ENCODE peak calls at places on chromosomes 1 and 21, in seven cellular contexts. One of them, this sample, is unnamed.

GRCh38 chr21:28737671-28738279 is 254.9 kb downstream of the LTN1 start:
- DNase-seq in right cardiac atrium: no peak
- DNase-seq in heart right ventricle: no peak
- DNase-seq in mammary epithelial cell: peak
- DNase-seq in MM.1S: no peak
- DNase-seq in naive thymus-derived CD4-positive, alpha-beta T cell: no peak
- DNase-seq in stomach: no peak
- DNase-seq in this sample: no peak

GRCh38 chr1:206982216-206982615 is 12.0 kb upstream of the FCAMR start:
- DNase-seq in right cardiac atrium: peak
- DNase-seq in heart right ventricle: peak
- DNase-seq in mammary epithelial cell: peak
- DNase-seq in MM.1S: peak
- DNase-seq in naive thymus-derived CD4-positive, alpha-beta T cell: peak
- DNase-seq in stomach: peak
- DNase-seq in this sample: no peak

GRCh38 chr1:41631154-41631553 is 146.7 kb upstream of the EDN2 start:
- DNase-seq in right cardiac atrium: no peak
- DNase-seq in heart right ventricle: no peak
- DNase-seq in mammary epithelial cell: no peak
- DNase-seq in MM.1S: no peak
- DNase-seq in naive thymus-derived CD4-positive, alpha-beta T cell: no peak
- DNase-seq in stomach: no peak
- DNase-seq in this sample: no peak

GRCh38 chr21:35578831-35579470 is 481.4 kb downstream of the SETD4 start:
- DNase-seq in right cardiac atrium: no peak
- DNase-seq in heart right ventricle: no peak
- DNase-seq in mammary epithelial cell: peak
- DNase-seq in MM.1S: no peak
- DNase-seq in naive thymus-derived CD4-positive, alpha-beta T cell: no peak
- DNase-seq in stomach: no peak
- DNase-seq in this sample: no peak

GRCh38 chr1:2528966-2529750 is 905 bp downstream of the HES5 start:
- DNase-seq in right cardiac atrium: peak
- DNase-seq in heart right ventricle: no peak
- DNase-seq in mammary epithelial cell: no peak
- DNase-seq in MM.1S: no peak
- DNase-seq in naive thymus-derived CD4-positive, alpha-beta T cell: peak
- DNase-seq in stomach: no peak
- DNase-seq in this sample: no peak

GRCh38 chr1:30084909-30085571 is 638.3 kb downstream of the MATN1 start:
- DNase-seq in right cardiac atrium: peak
- DNase-seq in heart right ventricle: no peak
- DNase-seq in mammary epithelial cell: no peak
- DNase-seq in MM.1S: no peak
- DNase-seq in naive thymus-derived CD4-positive, alpha-beta T cell: no peak
- DNase-seq in stomach: no peak
- DNase-seq in this sample: no peak

GRCh38 chr21:29715089-29715488 is 224.7 kb downstream of the GRIK1 start:
- DNase-seq in right cardiac atrium: no peak
- DNase-seq in heart right ventricle: no peak
- DNase-seq in mammary epithelial cell: no peak
- DNase-seq in MM.1S: no peak
- DNase-seq in naive thymus-derived CD4-positive, alpha-beta T cell: no peak
- DNase-seq in stomach: no peak
- DNase-seq in this sample: no peak

GRCh38 chr1:15975358-15975804 is 520 bp downstream of the ZBTB17 start:
- DNase-seq in right cardiac atrium: peak
- DNase-seq in heart right ventricle: peak
- DNase-seq in mammary epithelial cell: peak
- DNase-seq in MM.1S: peak
- DNase-seq in naive thymus-derived CD4-positive, alpha-beta T cell: peak
- DNase-seq in stomach: peak
- DNase-seq in this sample: peak

GRCh38 chr1:206717237-206717989 is 32.7 kb downstream of the MAPKAPK2 start:
- DNase-seq in right cardiac atrium: no peak
- DNase-seq in heart right ventricle: no peak
- DNase-seq in mammary epithelial cell: no peak
- DNase-seq in MM.1S: peak
- DNase-seq in naive thymus-derived CD4-positive, alpha-beta T cell: no peak
- DNase-seq in stomach: no peak
- DNase-seq in this sample: peak

GRCh38 chr1:245008761-245009160 is 144.4 kb upstream of the HNRNPU start:
- DNase-seq in right cardiac atrium: no peak
- DNase-seq in heart right ventricle: no peak
- DNase-seq in mammary epithelial cell: no peak
- DNase-seq in MM.1S: no peak
- DNase-seq in naive thymus-derived CD4-positive, alpha-beta T cell: no peak
- DNase-seq in stomach: no peak
- DNase-seq in this sample: no peak

GRCh38 chr1:28329395-28330153 is 734 bp downstream of the MED18 start:
- DNase-seq in right cardiac atrium: peak
- DNase-seq in heart right ventricle: no peak
- DNase-seq in mammary epithelial cell: no peak
- DNase-seq in MM.1S: peak
- DNase-seq in naive thymus-derived CD4-positive, alpha-beta T cell: peak
- DNase-seq in stomach: peak
- DNase-seq in this sample: peak

GRCh38 chr21:25186278-25186677 is 421.0 kb downstream of the MRPL39 start:
- DNase-seq in right cardiac atrium: no peak
- DNase-seq in heart right ventricle: no peak
- DNase-seq in mammary epithelial cell: no peak
- DNase-seq in MM.1S: no peak
- DNase-seq in naive thymus-derived CD4-positive, alpha-beta T cell: no peak
- DNase-seq in stomach: no peak
- DNase-seq in this sample: no peak

DNA sequence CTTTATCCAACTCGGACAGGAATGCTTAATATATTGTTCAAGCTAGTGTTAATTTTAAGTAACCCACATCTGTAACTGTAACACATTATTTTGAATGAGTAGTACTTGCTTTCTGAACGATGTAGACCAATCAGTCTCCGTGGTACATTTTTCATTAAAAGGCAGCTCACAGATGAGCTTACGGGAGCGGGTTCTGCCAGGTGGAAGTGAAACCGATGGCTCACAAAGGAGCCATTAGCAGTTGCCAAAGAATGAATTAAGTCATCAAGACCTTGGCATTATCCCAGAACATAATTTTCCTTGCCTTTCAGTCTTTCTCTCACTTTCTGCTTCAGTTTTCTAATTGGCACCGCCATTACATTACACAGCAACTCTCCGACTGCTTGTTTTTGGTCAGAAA is 33.5 kb upstream of the UTS2 start:
- DNase-seq in right cardiac atrium: no peak
- DNase-seq in heart right ventricle: no peak
- DNase-seq in mammary epithelial cell: peak
- DNase-seq in MM.1S: no peak
- DNase-seq in naive thymus-derived CD4-positive, alpha-beta T cell: no peak
- DNase-seq in stomach: no peak
- DNase-seq in this sample: no peak
- H3K4me3 ChIP-seq in right cardiac atrium: no peak
- H3K4me3 ChIP-seq in heart right ventricle: no peak
- H3K4me3 ChIP-seq in mammary epithelial cell: no peak
- H3K4me3 ChIP-seq in MM.1S: no peak
- H3K4me3 ChIP-seq in naive thymus-derived CD4-positive, alpha-beta T cell: no peak
- H3K4me3 ChIP-seq in stomach: no peak
- H3K4me3 ChIP-seq in this sample: no peak

GRCh38 chr1:186496452-186496851 is 35.5 kb upstream of the PDC start:
- DNase-seq in right cardiac atrium: no peak
- DNase-seq in heart right ventricle: no peak
- DNase-seq in mammary epithelial cell: no peak
- DNase-seq in MM.1S: no peak
- DNase-seq in naive thymus-derived CD4-positive, alpha-beta T cell: no peak
- DNase-seq in stomach: no peak
- DNase-seq in this sample: no peak
- H3K27ac ChIP-seq in right cardiac atrium: no peak
- H3K27ac ChIP-seq in heart right ventricle: no peak
- H3K27ac ChIP-seq in mammary epithelial cell: no peak
- H3K27ac ChIP-seq in MM.1S: no peak
- H3K27ac ChIP-seq in naive thymus-derived CD4-positive, alpha-beta T cell: no peak
- H3K27ac ChIP-seq in stomach: no peak
- H3K27ac ChIP-seq in this sample: no peak

DNA sequence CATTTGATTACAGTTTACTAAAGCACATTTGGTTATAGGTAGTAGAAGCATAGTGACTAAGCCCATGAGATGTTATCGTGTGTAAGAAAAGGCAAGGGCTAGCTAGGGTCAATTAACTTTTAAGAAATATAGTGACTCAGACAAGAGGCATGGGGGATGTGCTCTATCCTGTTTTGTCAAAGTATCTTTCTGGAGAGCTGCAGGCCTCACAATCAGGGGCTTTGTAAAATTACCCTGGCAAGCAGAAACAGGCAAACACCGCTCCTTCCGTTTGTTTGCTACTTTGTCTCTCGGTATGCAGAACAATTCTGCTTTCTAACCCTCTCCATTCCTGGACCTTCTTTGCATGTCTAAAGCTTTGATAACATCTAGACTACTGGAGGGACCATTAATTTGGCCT is 26.0 kb upstream of the ZNF697 start:
- DNase-seq in right cardiac atrium: no peak
- DNase-seq in heart right ventricle: no peak
- DNase-seq in mammary epithelial cell: peak
- DNase-seq in MM.1S: no peak
- DNase-seq in naive thymus-derived CD4-positive, alpha-beta T cell: no peak
- DNase-seq in stomach: no peak
- DNase-seq in this sample: no peak
- H3K4me3 ChIP-seq in right cardiac atrium: no peak
- H3K4me3 ChIP-seq in heart right ventricle: no peak
- H3K4me3 ChIP-seq in mammary epithelial cell: peak
- H3K4me3 ChIP-seq in MM.1S: no peak
- H3K4me3 ChIP-seq in naive thymus-derived CD4-positive, alpha-beta T cell: no peak
- H3K4me3 ChIP-seq in stomach: no peak
- H3K4me3 ChIP-seq in this sample: no peak

DNA sequence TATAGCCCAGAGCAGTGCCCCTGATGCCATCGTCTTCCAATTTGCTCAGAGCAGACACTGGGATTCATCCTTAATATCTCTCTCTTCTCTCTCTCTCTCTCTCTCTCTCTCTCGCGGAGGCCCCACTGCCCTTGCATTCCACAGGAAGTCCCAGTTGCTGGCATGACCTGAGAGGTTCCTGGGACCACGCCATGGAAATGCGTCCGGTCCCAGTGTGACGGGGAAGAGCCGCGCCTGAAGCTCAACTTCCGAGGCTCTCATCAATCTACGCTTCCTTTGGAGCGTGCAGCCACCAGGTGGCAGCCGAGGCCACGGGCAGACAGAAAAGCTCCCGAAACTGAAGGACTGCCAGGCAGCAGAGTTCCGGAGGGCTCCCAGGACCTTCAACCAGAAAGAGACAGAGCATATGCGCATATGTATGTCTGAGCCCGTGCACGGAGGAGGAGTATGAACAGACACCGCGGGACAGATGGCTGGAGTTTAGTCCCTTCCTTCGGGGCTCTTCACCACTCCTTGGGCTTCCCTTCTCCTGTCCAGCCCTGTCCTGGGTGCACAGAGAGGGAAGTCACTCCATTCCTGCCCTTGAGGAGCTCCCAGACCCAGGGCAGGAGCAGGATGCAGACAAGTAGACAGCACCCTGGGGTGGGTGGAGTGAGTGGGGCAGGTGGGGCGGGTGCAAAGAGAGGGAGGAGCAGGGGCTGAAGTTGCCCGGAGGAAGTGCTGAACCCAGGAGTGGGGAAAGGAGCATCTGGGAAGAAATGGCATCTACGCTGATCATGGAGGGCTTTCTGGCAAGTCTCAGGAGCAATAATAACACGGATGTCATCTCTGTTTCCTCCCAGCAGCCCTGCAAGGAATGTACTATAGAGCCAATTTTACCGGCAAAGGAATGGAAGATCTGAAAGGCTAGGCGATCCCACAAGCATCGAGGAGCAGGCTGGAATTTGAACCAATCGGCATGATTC is 10.5 kb downstream of the PDZK1IP1 start:
- DNase-seq in right cardiac atrium: peak
- DNase-seq in heart right ventricle: peak
- DNase-seq in mammary epithelial cell: peak
- DNase-seq in MM.1S: peak
- DNase-seq in naive thymus-derived CD4-positive, alpha-beta T cell: peak
- DNase-seq in stomach: peak
- DNase-seq in this sample: peak
- H3K27ac ChIP-seq in right cardiac atrium: no peak
- H3K27ac ChIP-seq in heart right ventricle: no peak
- H3K27ac ChIP-seq in mammary epithelial cell: peak
- H3K27ac ChIP-seq in MM.1S: no peak
- H3K27ac ChIP-seq in naive thymus-derived CD4-positive, alpha-beta T cell: no peak
- H3K27ac ChIP-seq in stomach: peak
- H3K27ac ChIP-seq in this sample: no peak

DNA sequence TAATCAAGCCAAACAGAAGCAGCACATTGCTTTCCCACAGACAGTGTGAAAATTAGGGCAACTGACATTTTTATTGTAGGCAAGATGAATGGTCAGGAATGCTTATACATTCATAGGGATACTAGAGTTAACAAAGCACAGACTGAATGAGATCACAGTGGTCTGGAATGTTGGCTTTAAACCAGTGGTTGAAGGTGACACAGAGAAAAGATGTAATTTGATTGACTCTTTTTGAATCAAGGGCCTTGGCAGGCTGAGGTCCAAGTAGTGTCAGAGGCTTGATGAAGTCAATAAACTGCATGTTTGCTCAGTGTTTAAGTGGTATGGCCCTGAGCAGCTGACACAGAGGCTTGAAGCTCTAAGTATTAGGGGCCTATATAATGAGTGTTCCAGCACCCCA is 256.7 kb downstream of the CTH start:
- DNase-seq in right cardiac atrium: no peak
- DNase-seq in heart right ventricle: no peak
- DNase-seq in mammary epithelial cell: no peak
- DNase-seq in MM.1S: no peak
- DNase-seq in naive thymus-derived CD4-positive, alpha-beta T cell: no peak
- DNase-seq in stomach: no peak
- DNase-seq in this sample: no peak
- H3K4me3 ChIP-seq in right cardiac atrium: no peak
- H3K4me3 ChIP-seq in heart right ventricle: no peak
- H3K4me3 ChIP-seq in mammary epithelial cell: no peak
- H3K4me3 ChIP-seq in MM.1S: no peak
- H3K4me3 ChIP-seq in naive thymus-derived CD4-positive, alpha-beta T cell: no peak
- H3K4me3 ChIP-seq in stomach: no peak
- H3K4me3 ChIP-seq in this sample: no peak

GRCh38 chr1:246506785-246507639 is at the start of gene SMYD3:
- DNase-seq in right cardiac atrium: peak
- DNase-seq in heart right ventricle: peak
- DNase-seq in mammary epithelial cell: peak
- DNase-seq in MM.1S: peak
- DNase-seq in naive thymus-derived CD4-positive, alpha-beta T cell: peak
- DNase-seq in stomach: peak
- DNase-seq in this sample: peak
- H3K27ac ChIP-seq in right cardiac atrium: peak
- H3K27ac ChIP-seq in heart right ventricle: peak
- H3K27ac ChIP-seq in mammary epithelial cell: peak
- H3K27ac ChIP-seq in MM.1S: no peak
- H3K27ac ChIP-seq in naive thymus-derived CD4-positive, alpha-beta T cell: peak
- H3K27ac ChIP-seq in stomach: peak
- H3K27ac ChIP-seq in this sample: peak

DNA sequence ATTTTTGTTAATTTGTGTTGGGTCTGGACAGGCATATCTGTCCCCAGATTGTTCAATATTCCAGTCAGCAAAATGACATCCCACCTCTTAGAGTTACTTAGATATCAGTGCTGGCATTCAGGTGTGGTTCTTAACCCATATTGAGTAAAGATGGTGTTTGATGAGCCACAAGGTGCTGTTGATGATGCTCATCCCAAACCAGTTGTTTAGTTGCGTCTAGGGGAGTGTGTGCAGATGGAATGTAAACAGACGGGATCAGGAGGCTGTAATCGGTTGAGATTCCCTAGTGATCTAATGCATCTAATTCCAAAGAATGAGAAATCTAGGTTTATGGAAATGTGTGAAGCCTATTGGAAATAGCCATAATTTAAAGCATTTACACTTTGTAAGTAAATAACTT is 1.1 kb downstream of the HOOK1 start:
- DNase-seq in right cardiac atrium: no peak
- DNase-seq in heart right ventricle: no peak
- DNase-seq in mammary epithelial cell: no peak
- DNase-seq in MM.1S: no peak
- DNase-seq in naive thymus-derived CD4-positive, alpha-beta T cell: no peak
- DNase-seq in stomach: no peak
- DNase-seq in this sample: no peak
- H3K4me3 ChIP-seq in right cardiac atrium: no peak
- H3K4me3 ChIP-seq in heart right ventricle: no peak
- H3K4me3 ChIP-seq in mammary epithelial cell: peak
- H3K4me3 ChIP-seq in MM.1S: peak
- H3K4me3 ChIP-seq in naive thymus-derived CD4-positive, alpha-beta T cell: peak
- H3K4me3 ChIP-seq in stomach: peak
- H3K4me3 ChIP-seq in this sample: peak